ENCODE peak calls at places on chromosomes 7 and 10, in seven cellular contexts. S is NCI-H2081; T is astrocyte of the cerebellum; P is WTC11; W is CD8-positive, alpha-beta T cell; K is RPMI7951; Z is SK-N-SH. O is an unnamed sample.

GRCh38 chr10:48606530-48607355 is 1.9 kb upstream of the ARHGAP22 start:
- DNase-seq in S (no peak), T (peak; percentile 53), P (no peak), W (no peak), K (peak; percentile 99), Z (no peak), O (peak; percentile 97)

GRCh38 chr7:55052081-55052480 is 33.3 kb downstream of the EGFR start:
- DNase-seq in S (no peak), T (no peak), P (no peak), W (no peak), K (peak; percentile 73), Z (no peak), O (peak; percentile 90)

GRCh38 chr7:95357623-95358022 is 33.3 kb upstream of the PON1 start:
- DNase-seq in S (no peak), T (no peak), P (no peak), W (no peak), K (peak; percentile 26), Z (no peak), O (peak; percentile 5)

GRCh38 chr7:134071355-134072331 is 55.5 kb upstream of the LRGUK start:
- DNase-seq in S (no peak), T (no peak), P (no peak), W (no peak), K (no peak), Z (no peak), O (no peak)

GRCh38 chr10:103789771-103790201 is 65.6 kb downstream of the SH3PXD2A start:
- DNase-seq in S (no peak), T (no peak), P (no peak), W (no peak), K (no peak), Z (no peak), O (no peak)

GRCh38 chr7:71135663-71136062 is 3.7 kb downstream of the GALNT17 start:
- DNase-seq in S (no peak), T (no peak), P (no peak), W (no peak), K (no peak), Z (no peak), O (no peak)

GRCh38 chr7:106054133-106054532 is 58.0 kb downstream of the SYPL1 start:
- DNase-seq in S (no peak), T (no peak), P (no peak), W (no peak), K (no peak), Z (no peak), O (no peak)

GRCh38 chr7:104926189-104926904 is 87.7 kb upstream of the KMT2E start:
- DNase-seq in S (no peak), T (no peak), P (no peak), W (no peak), K (no peak), Z (no peak), O (no peak)

GRCh38 chr10:94524146-94524545 is 21.4 kb upstream of the HELLS start:
- DNase-seq in S (no peak), T (peak; percentile 94), P (no peak), W (no peak), K (peak; percentile 66), Z (no peak), O (peak; percentile 93)

GRCh38 chr7:44654255-44654791 is 47.9 kb downstream of the OGDH start:
- DNase-seq in S (no peak), T (no peak), P (no peak), W (no peak), K (no peak), Z (no peak), O (no peak)

GRCh38 chr10:15237351-15237750 is 68.9 kb upstream of the NMT2 start:
- DNase-seq in S (no peak), T (peak; percentile 46), P (no peak), W (no peak), K (peak; percentile 67), Z (no peak), O (peak; percentile 51)

GRCh38 chr10:86411281-86411841 is 44.8 kb upstream of the GRID1 start:
- DNase-seq in S (no peak), T (no peak), P (no peak), W (no peak), K (no peak), Z (no peak), O (peak; percentile 89)

GRCh38 chr7:131004371-131004770 is 270.4 kb upstream of the KLF14 start:
- DNase-seq in S (no peak), T (no peak), P (no peak), W (no peak), K (no peak), Z (no peak), O (no peak)

GRCh38 chr7:107580716-107581383 is 804 bp downstream of the BCAP29 start:
- DNase-seq in S (no peak), T (no peak), P (no peak), W (no peak), K (no peak), Z (no peak), O (no peak)

GRCh38 chr10:130190065-130190736 is 54.0 kb downstream of the GLRX3 start:
- DNase-seq in S (peak; percentile 60), T (peak; percentile 65), P (peak; percentile 93), W (peak; percentile 78), K (peak; percentile 51), Z (peak; percentile 98), O (peak; percentile 83)

GRCh38 chr7:45092100-45092930 is 3.5 kb upstream of the NACAD start:
- DNase-seq in S (no peak), T (no peak), P (no peak), W (no peak), K (peak; percentile 89), Z (peak; percentile 8), O (peak; percentile 8)

GRCh38 chr7:113730309-113730955 is 188.4 kb downstream of the PPP1R3A start:
- DNase-seq in S (no peak), T (peak; percentile 74), P (no peak), W (no peak), K (peak; percentile 76), Z (no peak), O (peak; percentile 83)

GRCh38 chr10:74640134-74640533 is 186.3 kb upstream of the KAT6B start:
- DNase-seq in S (peak; percentile 79), T (peak; percentile 13), P (no peak), W (no peak), K (peak; percentile 49), Z (no peak), O (peak; percentile 9)

GRCh38 chr10:7306147-7306546 is 104.7 kb downstream of the SFMBT2 start:
- DNase-seq in S (no peak), T (no peak), P (no peak), W (no peak), K (no peak), Z (no peak), O (no peak)

GRCh38 chr7:137681657-137682562 is 164.9 kb downstream of the DGKI start:
- DNase-seq in S (no peak), T (peak; percentile 48), P (no peak), W (no peak), K (peak; percentile 75), Z (no peak), O (peak; percentile 88)

GRCh38 chr10:61904711-61905445 is 3.4 kb downstream of the ARID5B start:
- DNase-seq in S (peak; percentile 26), T (no peak), P (no peak), W (no peak), K (peak; percentile 72), Z (peak; percentile 73), O (peak; percentile 85)

GRCh38 chr7:116607299-116607698 is 64.7 kb upstream of the MET start:
- DNase-seq in S (no peak), T (no peak), P (no peak), W (no peak), K (no peak), Z (no peak), O (no peak)

GRCh38 chr10:96626795-96627194 is 40.0 kb upstream of the TM9SF3 start:
- DNase-seq in S (no peak), T (no peak), P (peak; percentile 35), W (no peak), K (peak; percentile 10), Z (no peak), O (no peak)

GRCh38 chr10:78798976-78799730 is 269.6 kb upstream of the ZMIZ1 start:
- DNase-seq in S (no peak), T (no peak), P (no peak), W (no peak), K (peak; percentile 40), Z (no peak), O (no peak)

GRCh38 chr10:127738512-127739424 is 1.8 kb downstream of the FOXI2 start:
- DNase-seq in S (no peak), T (no peak), P (peak; percentile 28), W (no peak), K (no peak), Z (peak; percentile 37), O (no peak)

GRCh38 chr7:97145068-97145467 is 27.6 kb downstream of the SDHAF3 start:
- DNase-seq in S (peak; percentile 25), T (peak; percentile 35), P (no peak), W (no peak), K (peak; percentile 35), Z (peak; percentile 27), O (peak; percentile 29)

GRCh38 chr7:115224923-115225322 is 303.0 kb downstream of the MDFIC start:
- DNase-seq in S (no peak), T (no peak), P (no peak), W (no peak), K (no peak), Z (no peak), O (no peak)

GRCh38 chr7:69871213-69871885 is 273.1 kb downstream of the AUTS2 start:
- DNase-seq in S (no peak), T (no peak), P (no peak), W (no peak), K (peak; percentile 50), Z (peak; percentile 36), O (peak; percentile 30)

GRCh38 chr10:131920693-131921092 is 19.9 kb downstream of the PPP2R2D start:
- DNase-seq in S (no peak), T (no peak), P (no peak), W (no peak), K (no peak), Z (no peak), O (no peak)

GRCh38 chr10:104109908-104110662 is 11.9 kb upstream of the SFR1 start:
- DNase-seq in S (no peak), T (no peak), P (no peak), W (no peak), K (peak; percentile 87), Z (no peak), O (peak; percentile 54)

GRCh38 chr10:44060719-44061118 is 324.2 kb downstream of the CXCL12 start:
- DNase-seq in S (no peak), T (no peak), P (no peak), W (no peak), K (no peak), Z (no peak), O (no peak)

GRCh38 chr7:14836571-14837189 is 65.9 kb downstream of the DGKB start:
- DNase-seq in S (peak; percentile 90), T (peak; percentile 71), P (peak; percentile 75), W (no peak), K (peak; percentile 40), Z (no peak), O (peak; percentile 80)

GRCh38 chr10:11884706-11885423 is 61.7 kb downstream of the PROSER2 start:
- DNase-seq in S (no peak), T (no peak), P (no peak), W (no peak), K (no peak), Z (no peak), O (no peak)

O was measured in fibroblast of lung.